ENCODE peak calls at places on chromosome 16, in ten cellular contexts. Z is CD4-positive, alpha-beta T cell; O is MCF 10A; S is AG04450; Y is fibroblast of lung; R is foreskin fibroblast; H is dorsolateral prefrontal cortex; P is GM10248; C is uterus; D is RWPE1. V is an unnamed sample.

GRCh38 chr16:4052801-4053662 is 63.2 kb downstream of the ADCY9 start:
- DNase-seq in Z (no peak), O (peak), S (no peak), Y (peak), R (peak), H (peak), P (no peak), C (no peak), D (no peak), V (no peak)

GRCh38 chr16:66516172-66516807 is 33.6 kb downstream of the TK2 start:
- DNase-seq in Z (no peak), O (no peak), S (no peak), Y (no peak), R (no peak), H (no peak), P (no peak), C (no peak), D (no peak), V (no peak)

GRCh38 chr16:89425523-89425922 is 64.8 kb downstream of the ANKRD11 start:
- DNase-seq in Z (no peak), O (no peak), S (no peak), Y (no peak), R (no peak), H (no peak), P (no peak), C (no peak), D (no peak), V (no peak)

GRCh38 chr16:28931801-28932225 is at the start of gene CD19:
- DNase-seq in Z (no peak), O (no peak), S (no peak), Y (no peak), R (no peak), H (no peak), P (peak), C (no peak), D (no peak), V (no peak)

GRCh38 chr16:51035110-51035498 is 116.0 kb downstream of the SALL1 start:
- DNase-seq in Z (no peak), O (no peak), S (no peak), Y (no peak), R (no peak), H (no peak), P (no peak), C (no peak), D (no peak), V (no peak)

GRCh38 chr16:89357055-89357454 is 133.3 kb downstream of the ANKRD11 start:
- DNase-seq in Z (no peak), O (peak), S (no peak), Y (no peak), R (no peak), H (no peak), P (no peak), C (no peak), D (peak), V (no peak)

GRCh38 chr16:30472328-30472942 is at the start of gene ITGAL:
- DNase-seq in Z (peak), O (no peak), S (no peak), Y (no peak), R (no peak), H (no peak), P (peak), C (no peak), D (no peak), V (no peak)

GRCh38 chr16:49338867-49339266 is 34.7 kb upstream of the C16orf78 start:
- DNase-seq in Z (no peak), O (no peak), S (no peak), Y (no peak), R (no peak), H (no peak), P (no peak), C (no peak), D (no peak), V (no peak)

DNA sequence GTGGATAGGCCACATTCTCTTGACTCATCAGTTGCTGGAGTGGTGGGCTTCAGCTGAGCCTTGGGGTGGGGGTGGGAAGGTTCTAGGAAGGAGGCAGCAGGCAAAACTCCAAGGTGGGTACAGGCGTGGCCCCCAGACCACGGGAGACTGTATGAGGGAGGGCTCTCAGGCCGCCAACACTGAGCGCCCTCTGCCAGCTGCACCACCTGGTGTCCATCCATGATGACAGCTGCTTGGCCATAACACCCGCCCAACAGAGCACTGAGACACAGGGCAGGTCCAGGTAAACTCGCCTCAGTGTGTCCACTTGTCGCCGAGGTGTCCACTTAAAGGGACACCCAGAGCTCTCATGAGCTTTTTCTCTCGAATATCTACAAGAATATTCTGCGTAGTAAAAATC is 133.5 kb downstream of the C16orf95 start:
- DNase-seq in Z (no peak), O (no peak), S (no peak), Y (no peak), R (no peak), H (no peak), P (no peak), C (no peak), D (no peak), V (no peak)
- TF ChIP-seq CTCF in Z (no peak), O (no peak), S (no peak), Y (no peak), R (no peak), H (no peak), P (no peak), C (no peak), D (no peak), V (no peak)

DNA sequence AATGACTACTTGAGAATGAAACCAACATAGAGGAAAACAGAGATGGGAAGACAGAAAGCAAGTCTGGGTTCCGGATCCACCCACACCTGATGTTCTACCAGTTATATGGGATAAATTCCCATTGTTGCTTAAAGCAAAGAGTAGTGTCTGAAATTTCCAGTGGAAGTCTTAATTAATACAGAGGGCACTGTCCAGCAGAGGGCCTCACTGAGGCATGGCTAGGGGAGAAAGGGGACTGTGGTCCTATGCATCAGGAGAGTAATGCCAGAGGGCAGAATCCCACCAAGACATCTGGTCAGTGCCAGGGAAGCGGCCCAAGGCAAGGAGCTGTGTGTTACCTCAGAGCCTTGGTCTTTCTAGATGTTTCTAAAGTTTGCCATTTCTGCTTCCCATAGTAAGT is 7.5 kb upstream of the UMOD start:
- DNase-seq in Z (no peak), O (no peak), S (no peak), Y (no peak), R (no peak), H (no peak), P (no peak), C (no peak), D (no peak), V (no peak)
- TF ChIP-seq CTCF in Z (no peak), O (no peak), S (no peak), Y (no peak), R (no peak), H (no peak), P (peak), C (no peak), D (no peak), V (peak)

GRCh38 chr16:11315499-11315898 is 29.8 kb upstream of the RMI2 start:
- DNase-seq in Z (no peak), O (no peak), S (no peak), Y (peak), R (no peak), H (no peak), P (no peak), C (no peak), D (no peak), V (no peak)
- TF ChIP-seq CTCF in Z (no peak), O (no peak), S (peak), Y (no peak), R (no peak), H (no peak), P (no peak), C (no peak), D (no peak), V (no peak)

GRCh38 chr16:5502467-5502869 is 404.9 kb upstream of the EEF2KMT start:
- DNase-seq in Z (no peak), O (no peak), S (no peak), Y (no peak), R (peak), H (peak), P (no peak), C (no peak), D (no peak), V (no peak)
- TF ChIP-seq CTCF in Z (no peak), O (no peak), S (no peak), Y (no peak), R (peak), H (peak), P (peak), C (no peak), D (no peak), V (peak)

DNA sequence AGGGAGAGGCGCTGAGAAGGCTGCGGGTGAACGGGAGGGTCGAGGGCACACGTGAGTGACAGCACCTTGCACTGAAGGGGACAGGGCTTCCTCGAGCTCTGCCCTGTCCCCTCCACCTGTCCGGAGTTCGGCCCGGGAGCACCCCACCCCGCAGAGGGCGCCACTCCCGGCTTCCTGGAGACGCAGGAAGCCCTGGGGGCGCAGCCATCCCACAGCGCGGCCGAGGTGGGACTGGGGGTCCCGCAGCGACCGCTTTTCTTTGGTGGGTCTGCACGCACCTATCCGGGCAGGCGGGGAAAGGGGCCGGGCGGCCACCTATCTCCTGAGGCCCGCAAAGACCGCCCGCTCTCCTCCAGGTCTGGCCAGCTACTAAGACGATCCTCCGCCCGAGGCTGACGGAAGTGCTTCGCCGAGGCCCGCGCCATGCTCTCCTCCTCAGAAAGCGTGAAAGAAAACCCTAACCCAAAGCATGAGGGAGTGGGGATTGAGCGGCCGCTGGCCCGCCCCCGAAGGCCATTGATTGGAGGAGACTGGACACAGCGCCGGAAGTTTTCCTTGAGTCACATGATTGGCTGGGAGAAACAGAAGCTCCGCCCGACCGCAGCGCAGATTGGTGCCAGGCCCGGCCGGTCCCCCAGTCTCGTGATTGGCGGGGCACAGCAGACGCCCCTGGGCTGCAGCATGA is 34.4 kb downstream of the DDX19A start:
- DNase-seq in Z (peak), O (peak), S (peak), Y (peak), R (peak), H (peak), P (peak), C (peak), D (peak), V (peak)
- TF ChIP-seq CTCF in Z (peak), O (peak), S (peak), Y (peak), R (no peak), H (no peak), P (peak), C (peak), D (peak), V (no peak)

GRCh38 chr16:1775006-1775845 is 2.3 kb upstream of the MRPS34 start:
- DNase-seq in Z (no peak), O (no peak), S (no peak), Y (no peak), R (no peak), H (no peak), P (no peak), C (no peak), D (no peak), V (no peak)

GRCh38 chr16:1772908-1773702 is at the start of gene MRPS34:
- DNase-seq in Z (peak), O (peak), S (peak), Y (peak), R (peak), H (peak), P (peak), C (peak), D (peak), V (peak)

GRCh38 chr16:1774456-1774795 is 1.5 kb upstream of the MRPS34 start:
- DNase-seq in Z (no peak), O (no peak), S (no peak), Y (no peak), R (no peak), H (no peak), P (no peak), C (no peak), D (no peak), V (no peak)

GRCh38 chr16:1772362-1772907 is at the start of gene EME2:
- DNase-seq in Z (peak), O (no peak), S (no peak), Y (no peak), R (peak), H (no peak), P (no peak), C (no peak), D (no peak), V (no peak)

DNA sequence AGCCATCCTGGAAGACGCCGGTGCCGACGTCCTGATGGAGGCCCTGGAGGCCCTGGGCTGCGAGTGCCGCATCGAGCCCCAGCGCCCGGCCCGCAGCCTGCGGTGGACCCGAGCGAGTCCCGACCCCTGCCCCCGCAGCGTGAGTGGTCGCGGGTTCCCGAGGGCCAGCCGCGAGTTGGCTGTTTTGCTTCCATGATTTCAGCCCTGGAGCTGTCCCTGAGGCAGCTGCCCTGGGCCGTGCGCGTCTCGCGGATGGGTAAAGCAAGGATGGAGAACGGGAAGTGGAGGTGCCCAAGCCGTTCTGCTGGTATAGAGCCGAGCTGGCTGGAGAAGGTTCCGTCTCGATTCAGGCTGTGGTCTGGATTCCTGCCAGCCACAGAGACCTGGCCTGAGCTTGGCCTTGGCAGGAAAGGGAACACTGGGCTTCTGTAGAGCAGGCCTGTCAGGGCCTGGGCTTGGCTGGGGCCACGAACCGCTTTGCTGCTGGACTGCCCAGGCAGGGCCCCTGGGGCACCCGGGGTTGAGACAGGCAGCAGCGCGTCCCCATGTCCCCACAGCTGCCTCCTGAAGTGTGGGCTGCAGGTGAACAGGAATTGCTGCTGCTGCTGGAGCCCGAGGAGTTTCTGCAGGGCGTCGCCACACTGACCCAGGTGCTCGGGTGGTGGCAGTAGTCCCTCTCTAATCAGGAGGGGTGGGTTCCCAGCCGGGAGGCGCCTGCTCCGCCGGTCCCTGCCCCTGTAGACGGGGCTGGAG is 945 bp upstream of the MRPS34 start:
- DNase-seq in Z (no peak), O (peak), S (no peak), Y (peak), R (peak), H (no peak), P (no peak), C (no peak), D (peak), V (no peak)
- TF ChIP-seq CTCF in Z (no peak), O (no peak), S (no peak), Y (no peak), R (no peak), H (no peak), P (no peak), C (no peak), D (peak), V (no peak)

DNA sequence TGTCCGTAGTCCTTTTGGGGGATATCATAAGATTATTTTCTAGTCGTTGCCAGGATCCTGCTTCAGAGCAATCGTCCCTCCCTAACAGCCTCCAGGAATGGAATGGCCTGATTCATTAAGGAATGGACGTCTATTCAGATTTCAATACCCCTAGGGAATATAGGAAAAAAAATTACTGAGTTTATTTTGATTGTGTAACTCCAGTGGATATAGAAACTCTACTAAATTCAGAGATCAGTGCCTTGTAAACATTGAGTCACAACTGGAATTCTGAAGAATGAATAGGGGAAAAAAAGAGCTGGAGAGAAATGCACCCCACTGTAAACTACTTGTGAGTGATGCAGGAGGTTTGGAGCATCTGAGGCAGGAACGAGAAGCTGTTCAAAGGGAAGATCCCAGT is 1171.5 kb upstream of the GOT2 start:
- DNase-seq in Z (no peak), O (peak), S (no peak), Y (peak), R (peak), H (no peak), P (no peak), C (no peak), D (peak), V (no peak)
- TF ChIP-seq CTCF in Z (no peak), O (no peak), S (no peak), Y (no peak), R (no peak), H (no peak), P (no peak), C (no peak), D (no peak), V (no peak)

DNA sequence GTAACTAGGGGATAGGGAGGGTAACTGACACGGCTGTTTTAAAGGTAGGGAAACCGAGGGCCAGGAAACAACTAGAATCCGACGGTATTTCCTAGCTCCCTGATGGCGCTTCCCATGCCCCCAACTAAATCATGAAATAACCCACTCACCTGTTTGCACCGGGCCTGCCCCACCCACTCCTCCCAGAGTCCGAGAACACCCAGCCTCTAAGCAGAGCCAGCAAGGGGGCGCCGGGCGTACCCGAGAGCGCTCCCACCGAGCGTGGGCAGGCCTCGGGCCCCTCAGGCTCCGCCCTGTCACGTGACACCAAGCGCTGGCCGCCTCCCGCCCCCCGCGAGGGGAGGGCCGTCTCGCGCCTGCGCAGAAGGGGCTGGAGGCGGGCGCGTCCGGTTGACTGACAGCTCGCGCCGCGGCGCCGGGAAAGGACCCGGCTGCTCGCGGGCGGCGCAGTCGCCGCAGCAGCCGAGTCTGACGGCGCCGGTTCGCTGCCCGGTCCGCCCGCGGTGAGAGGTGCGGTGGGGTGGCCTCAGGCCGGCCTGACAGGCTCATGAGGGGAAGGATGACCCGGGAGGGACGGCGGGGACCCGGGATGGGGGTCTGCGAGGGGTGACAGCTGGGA is at the start of gene KIAA0513:
- DNase-seq in Z (peak), O (peak), S (peak), Y (peak), R (peak), H (peak), P (peak), C (peak), D (peak), V (peak)
- TF ChIP-seq CTCF in Z (no peak), O (no peak), S (peak), Y (peak), R (peak), H (peak), P (peak), C (peak), D (no peak), V (peak)

GRCh38 chr16:57826706-57827625 is 24.7 kb upstream of the KIFC3 start:
- DNase-seq in Z (no peak), O (no peak), S (no peak), Y (no peak), R (peak), H (no peak), P (no peak), C (no peak), D (no peak), V (no peak)
- TF ChIP-seq CTCF in Z (no peak), O (no peak), S (no peak), Y (no peak), R (no peak), H (no peak), P (no peak), C (no peak), D (no peak), V (no peak)